ENCODE peak calls at places on chromosome 7, in eight cellular contexts. One of them, this sample, is unnamed.

GRCh38 chr7:153524070-153524601 is 528.1 kb upstream of the DPP6 start:
- DNase-seq in cardiac muscle cell: peak; percentile 2
- DNase-seq in AG09319: no peak
- DNase-seq in cardiac fibroblast: no peak
- DNase-seq in choroid plexus epithelial cell: no peak
- DNase-seq in astrocyte of the cerebellum: no peak
- DNase-seq in HCT116: no peak
- DNase-seq in Calu3: no peak
- DNase-seq in this sample: no peak

GRCh38 chr7:27520828-27521790 is 141.6 kb downstream of the HIBADH start:
- DNase-seq in choroid plexus epithelial cell: peak; percentile 79
- DNase-seq in cardiac fibroblast: peak; percentile 93
- DNase-seq in HCT116: no peak
- DNase-seq in cardiac muscle cell: no peak
- DNase-seq in astrocyte of the cerebellum: no peak
- DNase-seq in Calu3: no peak
- DNase-seq in AG09319: peak; percentile 75
- DNase-seq in this sample: no peak

GRCh38 chr7:628826-629225 is 97.7 kb upstream of the DNAAF5 start:
- DNase-seq in astrocyte of the cerebellum: no peak
- DNase-seq in cardiac fibroblast: no peak
- DNase-seq in AG09319: no peak
- DNase-seq in HCT116: no peak
- DNase-seq in cardiac muscle cell: no peak
- DNase-seq in choroid plexus epithelial cell: no peak
- DNase-seq in Calu3: no peak
- DNase-seq in this sample: no peak

GRCh38 chr7:120718361-120718760 is 139.6 kb downstream of the TSPAN12 start:
- DNase-seq in astrocyte of the cerebellum: no peak
- DNase-seq in cardiac muscle cell: no peak
- DNase-seq in AG09319: no peak
- DNase-seq in Calu3: no peak
- DNase-seq in cardiac fibroblast: no peak
- DNase-seq in choroid plexus epithelial cell: no peak
- DNase-seq in HCT116: no peak
- DNase-seq in this sample: no peak

GRCh38 chr7:49852619-49853462 is 79.4 kb downstream of the VWC2 start:
- DNase-seq in astrocyte of the cerebellum: peak; percentile 49
- DNase-seq in choroid plexus epithelial cell: peak; percentile 61
- DNase-seq in AG09319: peak; percentile 14
- DNase-seq in HCT116: peak; percentile 13
- DNase-seq in Calu3: peak; percentile 68
- DNase-seq in cardiac fibroblast: peak; percentile 53
- DNase-seq in cardiac muscle cell: peak; percentile 76
- DNase-seq in this sample: peak; percentile 58

GRCh38 chr7:150668472-150668911 is 17.0 kb upstream of the GIMAP2 start:
- DNase-seq in AG09319: no peak
- DNase-seq in choroid plexus epithelial cell: no peak
- DNase-seq in cardiac muscle cell: no peak
- DNase-seq in cardiac fibroblast: no peak
- DNase-seq in HCT116: no peak
- DNase-seq in Calu3: no peak
- DNase-seq in astrocyte of the cerebellum: no peak
- DNase-seq in this sample: peak; percentile 70

GRCh38 chr7:106109521-106110237 is 2.4 kb downstream of the SYPL1 start:
- DNase-seq in AG09319: no peak
- DNase-seq in astrocyte of the cerebellum: no peak
- DNase-seq in choroid plexus epithelial cell: no peak
- DNase-seq in cardiac fibroblast: no peak
- DNase-seq in HCT116: no peak
- DNase-seq in cardiac muscle cell: no peak
- DNase-seq in Calu3: no peak
- DNase-seq in this sample: no peak

GRCh38 chr7:24715661-24716479 is 41.4 kb downstream of the GSDME start:
- DNase-seq in cardiac muscle cell: peak; percentile 69
- DNase-seq in AG09319: no peak
- DNase-seq in astrocyte of the cerebellum: no peak
- DNase-seq in cardiac fibroblast: peak; percentile 54
- DNase-seq in HCT116: peak; percentile 22
- DNase-seq in choroid plexus epithelial cell: peak; percentile 67
- DNase-seq in Calu3: no peak
- DNase-seq in this sample: peak; percentile 71

GRCh38 chr7:4724648-4725013 is 42.5 kb downstream of the FOXK1 start:
- DNase-seq in Calu3: peak; percentile 34
- DNase-seq in HCT116: no peak
- DNase-seq in AG09319: no peak
- DNase-seq in choroid plexus epithelial cell: peak; percentile 36
- DNase-seq in astrocyte of the cerebellum: no peak
- DNase-seq in cardiac muscle cell: no peak
- DNase-seq in cardiac fibroblast: peak; percentile 49
- DNase-seq in this sample: no peak

GRCh38 chr7:93015193-93016084 is 102.3 kb downstream of the SAMD9 start:
- DNase-seq in choroid plexus epithelial cell: peak; percentile 69
- DNase-seq in cardiac muscle cell: no peak
- DNase-seq in astrocyte of the cerebellum: peak; percentile 47
- DNase-seq in Calu3: no peak
- DNase-seq in cardiac fibroblast: peak; percentile 67
- DNase-seq in AG09319: peak; percentile 41
- DNase-seq in HCT116: no peak
- DNase-seq in this sample: no peak

GRCh38 chr7:97346349-97346748 is 228.9 kb downstream of the SDHAF3 start:
- DNase-seq in cardiac muscle cell: no peak
- DNase-seq in choroid plexus epithelial cell: no peak
- DNase-seq in astrocyte of the cerebellum: no peak
- DNase-seq in HCT116: no peak
- DNase-seq in Calu3: no peak
- DNase-seq in AG09319: no peak
- DNase-seq in cardiac fibroblast: no peak
- DNase-seq in this sample: no peak

GRCh38 chr7:81715984-81716588 is 53.8 kb downstream of the HGF start:
- DNase-seq in AG09319: no peak
- DNase-seq in HCT116: peak; percentile 60
- DNase-seq in astrocyte of the cerebellum: peak; percentile 5
- DNase-seq in cardiac fibroblast: peak; percentile 58
- DNase-seq in choroid plexus epithelial cell: peak; percentile 75
- DNase-seq in Calu3: peak; percentile 18
- DNase-seq in cardiac muscle cell: peak; percentile 30
- DNase-seq in this sample: no peak

GRCh38 chr7:82542665-82543064 is 99.1 kb upstream of the CACNA2D1 start:
- DNase-seq in HCT116: no peak
- DNase-seq in Calu3: no peak
- DNase-seq in cardiac fibroblast: peak; percentile 80
- DNase-seq in choroid plexus epithelial cell: peak; percentile 94
- DNase-seq in astrocyte of the cerebellum: peak; percentile 55
- DNase-seq in cardiac muscle cell: no peak
- DNase-seq in AG09319: no peak
- DNase-seq in this sample: no peak

GRCh38 chr7:150404785-150405583 is 25.9 kb downstream of the ZNF775 start:
- DNase-seq in cardiac fibroblast: peak; percentile 94
- DNase-seq in Calu3: peak; percentile 80
- DNase-seq in HCT116: peak; percentile 60
- DNase-seq in AG09319: peak; percentile 75
- DNase-seq in astrocyte of the cerebellum: peak; percentile 53
- DNase-seq in choroid plexus epithelial cell: peak; percentile 92
- DNase-seq in cardiac muscle cell: peak; percentile 93
- DNase-seq in this sample: peak; percentile 94

GRCh38 chr7:43302211-43302711 is 189.8 kb downstream of the HECW1 start:
- DNase-seq in astrocyte of the cerebellum: peak; percentile 65
- DNase-seq in cardiac muscle cell: peak; percentile 11
- DNase-seq in AG09319: no peak
- DNase-seq in choroid plexus epithelial cell: peak; percentile 96
- DNase-seq in cardiac fibroblast: peak; percentile 11
- DNase-seq in HCT116: no peak
- DNase-seq in Calu3: peak; percentile 64
- DNase-seq in this sample: no peak

GRCh38 chr7:159031135-159031701 is 113.4 kb downstream of the VIPR2 start:
- DNase-seq in HCT116: no peak
- DNase-seq in AG09319: no peak
- DNase-seq in Calu3: no peak
- DNase-seq in cardiac fibroblast: peak; percentile 10
- DNase-seq in cardiac muscle cell: no peak
- DNase-seq in astrocyte of the cerebellum: no peak
- DNase-seq in choroid plexus epithelial cell: no peak
- DNase-seq in this sample: no peak

GRCh38 chr7:55366461-55367138 is 1.5 kb downstream of the LANCL2 start:
- DNase-seq in cardiac fibroblast: peak; percentile 11
- DNase-seq in cardiac muscle cell: peak; percentile 43
- DNase-seq in HCT116: no peak
- DNase-seq in AG09319: no peak
- DNase-seq in astrocyte of the cerebellum: no peak
- DNase-seq in choroid plexus epithelial cell: peak; percentile 26
- DNase-seq in Calu3: peak; percentile 31
- DNase-seq in this sample: no peak

GRCh38 chr7:152858761-152859160 is 99.2 kb downstream of the ACTR3B start:
- DNase-seq in astrocyte of the cerebellum: no peak
- DNase-seq in cardiac fibroblast: no peak
- DNase-seq in Calu3: no peak
- DNase-seq in AG09319: no peak
- DNase-seq in HCT116: no peak
- DNase-seq in choroid plexus epithelial cell: no peak
- DNase-seq in cardiac muscle cell: no peak
- DNase-seq in this sample: no peak

GRCh38 chr7:10079572-10079971 is 894.1 kb upstream of the PHF14 start:
- DNase-seq in cardiac muscle cell: no peak
- DNase-seq in AG09319: no peak
- DNase-seq in HCT116: no peak
- DNase-seq in Calu3: no peak
- DNase-seq in cardiac fibroblast: no peak
- DNase-seq in choroid plexus epithelial cell: no peak
- DNase-seq in astrocyte of the cerebellum: no peak
- DNase-seq in this sample: no peak

GRCh38 chr7:157875230-157876179 is 538.7 kb downstream of the DNAJB6 start:
- DNase-seq in Calu3: no peak
- DNase-seq in cardiac fibroblast: no peak
- DNase-seq in choroid plexus epithelial cell: peak; percentile 32
- DNase-seq in HCT116: peak; percentile 23
- DNase-seq in AG09319: no peak
- DNase-seq in astrocyte of the cerebellum: no peak
- DNase-seq in cardiac muscle cell: peak; percentile 55
- DNase-seq in this sample: no peak

GRCh38 chr7:94394058-94394398 is 667 bp upstream of the COL1A2 start:
- DNase-seq in cardiac muscle cell: no peak
- DNase-seq in choroid plexus epithelial cell: peak; percentile 77
- DNase-seq in Calu3: no peak
- DNase-seq in AG09319: no peak
- DNase-seq in astrocyte of the cerebellum: no peak
- DNase-seq in cardiac fibroblast: peak; percentile 65
- DNase-seq in HCT116: no peak
- DNase-seq in this sample: peak; percentile 8

DNA sequence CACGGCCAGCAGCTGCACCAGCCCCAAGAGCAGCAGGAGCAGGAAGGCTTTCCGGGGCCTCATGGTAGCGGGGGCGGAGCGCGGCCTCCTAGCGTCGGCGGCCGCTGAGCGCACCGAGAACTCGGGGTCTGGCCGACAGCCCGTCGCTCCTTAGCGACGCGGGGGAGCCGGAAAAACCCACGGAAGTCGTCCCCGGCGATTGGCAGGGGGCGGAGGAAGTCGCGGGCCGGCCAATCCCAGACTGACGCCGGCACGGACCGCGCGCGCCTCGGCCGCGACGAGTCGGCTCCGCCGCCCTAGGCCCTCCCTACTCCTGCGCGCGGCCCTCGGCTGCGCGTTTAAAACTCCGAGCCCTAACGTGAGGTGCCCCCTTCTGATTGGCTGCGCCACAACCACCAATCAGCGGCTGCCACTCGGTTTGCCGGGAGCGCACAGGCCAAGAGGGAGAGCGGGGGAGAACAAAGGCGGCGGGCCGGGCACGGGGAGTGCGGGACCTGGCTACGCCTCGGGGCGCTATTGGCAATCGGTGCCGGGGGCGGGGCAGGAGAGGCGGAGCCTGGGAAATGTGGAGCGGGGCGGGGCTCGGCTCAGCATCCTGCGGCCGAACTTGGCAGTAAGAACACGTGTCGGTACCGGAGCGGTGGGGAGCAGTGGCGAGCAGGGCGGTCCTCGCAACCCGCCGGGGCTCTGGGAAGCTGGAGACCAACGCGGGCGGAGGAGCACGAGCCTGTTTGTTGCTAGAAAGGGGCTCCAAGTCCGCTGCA is at the start of gene PDIA4:
- DNase-seq in cardiac fibroblast: peak; percentile 100
- DNase-seq in cardiac muscle cell: peak; percentile 99
- DNase-seq in Calu3: peak; percentile 100
- DNase-seq in astrocyte of the cerebellum: peak; percentile 98
- DNase-seq in HCT116: peak; percentile 98
- DNase-seq in AG09319: peak; percentile 98
- DNase-seq in choroid plexus epithelial cell: peak; percentile 99
- DNase-seq in this sample: peak; percentile 98
- TF ChIP-seq CTCF in cardiac fibroblast: peak; percentile 17
- TF ChIP-seq CTCF in cardiac muscle cell: peak; percentile 13
- TF ChIP-seq CTCF in Calu3: peak; percentile 26
- TF ChIP-seq CTCF in astrocyte of the cerebellum: no peak
- TF ChIP-seq CTCF in HCT116: no peak
- TF ChIP-seq CTCF in AG09319: no peak
- TF ChIP-seq CTCF in choroid plexus epithelial cell: peak; percentile 19
- TF ChIP-seq CTCF in this sample: no peak

DNA sequence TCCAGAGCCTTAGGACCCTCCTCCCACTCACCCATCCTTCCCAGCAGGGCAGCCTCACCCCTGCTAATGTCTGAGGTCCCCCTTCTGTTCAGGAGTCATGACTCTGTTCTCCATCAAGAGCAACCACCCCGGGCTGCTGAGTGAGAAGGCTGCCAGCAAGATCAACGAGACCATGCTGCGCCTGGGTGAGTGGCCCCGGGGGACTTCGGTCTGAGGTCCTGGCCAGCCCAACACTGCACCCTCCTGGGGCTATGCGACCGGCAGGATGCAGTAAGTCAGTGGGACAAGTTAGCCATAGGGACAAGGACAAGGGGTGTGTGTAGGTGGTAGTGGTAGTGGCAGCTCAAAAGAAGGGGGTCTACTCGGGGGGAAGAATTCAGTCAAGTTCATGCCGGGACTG is 16.2 kb upstream of the AHCYL2 start:
- DNase-seq in cardiac muscle cell: no peak
- DNase-seq in Calu3: no peak
- DNase-seq in choroid plexus epithelial cell: no peak
- DNase-seq in AG09319: no peak
- DNase-seq in HCT116: no peak
- DNase-seq in astrocyte of the cerebellum: no peak
- DNase-seq in cardiac fibroblast: no peak
- DNase-seq in this sample: no peak
- TF ChIP-seq CTCF in cardiac muscle cell: no peak
- TF ChIP-seq CTCF in Calu3: no peak
- TF ChIP-seq CTCF in choroid plexus epithelial cell: no peak
- TF ChIP-seq CTCF in AG09319: no peak
- TF ChIP-seq CTCF in HCT116: no peak
- TF ChIP-seq CTCF in astrocyte of the cerebellum: no peak
- TF ChIP-seq CTCF in cardiac fibroblast: no peak
- TF ChIP-seq CTCF in this sample: no peak

GRCh38 chr7:95955748-95956147 is 183.4 kb downstream of the DYNC1I1 start:
- DNase-seq in choroid plexus epithelial cell: no peak
- DNase-seq in astrocyte of the cerebellum: no peak
- DNase-seq in Calu3: no peak
- DNase-seq in AG09319: no peak
- DNase-seq in cardiac muscle cell: no peak
- DNase-seq in HCT116: no peak
- DNase-seq in cardiac fibroblast: no peak
- DNase-seq in this sample: no peak
- TF ChIP-seq CTCF in choroid plexus epithelial cell: no peak
- TF ChIP-seq CTCF in astrocyte of the cerebellum: no peak
- TF ChIP-seq CTCF in Calu3: no peak
- TF ChIP-seq CTCF in AG09319: no peak
- TF ChIP-seq CTCF in cardiac muscle cell: no peak
- TF ChIP-seq CTCF in HCT116: no peak
- TF ChIP-seq CTCF in cardiac fibroblast: no peak
- TF ChIP-seq CTCF in this sample: no peak

GRCh38 chr7:79282051-79282694 is 171.3 kb downstream of the MAGI2 start:
- DNase-seq in astrocyte of the cerebellum: peak; percentile 60
- DNase-seq in Calu3: peak; percentile 31
- DNase-seq in HCT116: peak; percentile 35
- DNase-seq in AG09319: peak; percentile 62
- DNase-seq in cardiac fibroblast: peak; percentile 84
- DNase-seq in cardiac muscle cell: peak; percentile 49
- DNase-seq in choroid plexus epithelial cell: peak; percentile 94
- DNase-seq in this sample: no peak
- TF ChIP-seq CTCF in astrocyte of the cerebellum: peak; percentile 56
- TF ChIP-seq CTCF in Calu3: peak; percentile 15
- TF ChIP-seq CTCF in HCT116: peak; percentile 40
- TF ChIP-seq CTCF in AG09319: peak; percentile 50
- TF ChIP-seq CTCF in cardiac fibroblast: peak; percentile 47
- TF ChIP-seq CTCF in cardiac muscle cell: peak; percentile 59
- TF ChIP-seq CTCF in choroid plexus epithelial cell: peak; percentile 71
- TF ChIP-seq CTCF in this sample: no peak

This sample was measured in GM20000.